ENCODE peak calls at places on chromosomes 13 and 19, in five cellular contexts. E is uterus, C is fibroblast of the aortic adventitia, Y is HFF-Myc, K is adrenal gland. O is an unnamed sample.

GRCh38 chr19:44548736-44549135 is 19.3 kb upstream of the CEACAM20 start:
- DNase-seq in E (no peak), C (peak), Y (no peak), K (no peak), O (peak)

GRCh38 chr19:33390120-33390907 is 16.8 kb downstream of the CEBPG start:
- DNase-seq in E (peak), C (peak), Y (no peak), K (peak), O (peak)

GRCh38 chr19:28488006-28488405 is 724.9 kb downstream of the UQCRFS1 start:
- DNase-seq in E (no peak), C (no peak), Y (no peak), K (no peak), O (no peak)

GRCh38 chr13:66660013-66660804 is 569.9 kb downstream of the PCDH9 start:
- DNase-seq in E (no peak), C (peak), Y (no peak), K (peak), O (peak)

GRCh38 chr19:2254052-2254872 is 2.0 kb downstream of the JSRP1 start:
- DNase-seq in E (no peak), C (no peak), Y (no peak), K (no peak), O (peak)

GRCh38 chr19:47417746-47418594 is 1.4 kb downstream of the MEIS3 start:
- DNase-seq in E (no peak), C (peak), Y (no peak), K (no peak), O (peak)

GRCh38 chr19:35909684-35910035 is 1.6 kb upstream of the TYROBP start:
- DNase-seq in E (no peak), C (no peak), Y (no peak), K (no peak), O (no peak)

GRCh38 chr13:60369242-60369641 is 27.8 kb upstream of the TDRD3 start:
- DNase-seq in E (no peak), C (peak), Y (no peak), K (no peak), O (peak)

GRCh38 chr13:32911506-32911905 is 104.7 kb upstream of the KL start:
- DNase-seq in E (no peak), C (peak), Y (no peak), K (peak), O (peak)

DNA sequence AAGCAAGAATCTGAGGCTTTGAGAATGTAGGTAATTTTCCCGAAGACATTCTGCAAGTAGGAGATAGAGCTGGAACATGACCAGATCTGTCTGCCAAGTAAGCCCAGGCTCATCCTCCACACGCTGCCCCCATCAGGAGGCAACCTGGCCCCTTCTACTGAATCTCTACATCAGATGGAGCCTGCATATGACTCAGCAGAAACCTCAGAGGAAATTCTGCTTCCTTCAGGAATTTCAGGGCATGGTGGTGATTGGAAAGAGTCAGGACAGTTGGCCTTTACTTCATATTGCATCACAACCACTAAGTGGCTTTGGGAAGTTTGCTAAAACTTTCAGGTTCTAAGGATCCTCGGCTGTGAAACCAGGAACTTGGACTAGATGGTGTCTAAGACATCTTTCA is 85.2 kb downstream of the LRRC63 start:
- DNase-seq in E (no peak), C (peak), Y (peak), K (no peak), O (peak)
- H3K4me3 ChIP-seq in E (no peak), C (no peak), Y (no peak), K (no peak), O (no peak)

DNA sequence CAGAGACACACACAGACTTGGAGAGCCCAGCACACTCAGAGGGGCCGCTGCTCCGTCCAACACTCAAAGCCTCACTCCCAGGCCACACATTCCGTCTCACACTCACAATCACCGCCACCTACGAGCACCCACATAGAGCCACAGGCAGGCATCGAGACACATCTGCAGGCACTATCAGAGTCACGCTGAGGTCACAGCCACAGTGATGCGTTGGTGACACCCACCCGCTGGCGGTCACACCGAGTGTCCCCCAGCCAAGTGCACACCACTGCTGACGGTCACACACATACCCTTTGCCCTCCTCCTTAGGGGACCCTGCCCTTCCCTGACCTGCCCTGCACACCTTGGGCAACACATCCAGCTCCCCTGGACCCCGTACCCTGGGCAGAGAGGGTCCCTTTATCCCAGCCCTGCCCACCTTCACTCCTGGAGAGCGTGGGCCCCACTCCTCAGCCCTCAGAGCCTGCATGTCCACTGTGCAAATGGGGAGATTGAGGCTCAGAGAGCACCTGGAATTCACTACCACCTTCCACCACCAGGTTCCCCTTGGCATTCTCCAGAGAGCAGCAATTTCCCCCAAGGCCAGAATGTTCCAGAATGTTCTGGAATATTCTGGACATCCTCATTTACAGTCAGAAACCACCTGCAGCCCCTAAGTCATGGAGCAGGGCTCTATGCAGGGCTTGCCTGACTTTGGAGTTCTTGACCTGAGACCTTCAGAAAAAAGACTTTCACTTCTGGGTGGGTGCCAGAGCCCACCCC is 5.4 kb downstream of the FUT5 start:
- DNase-seq in E (no peak), C (no peak), Y (no peak), K (no peak), O (no peak)
- TF ChIP-seq CTCF in E (peak), C (peak), Y (no peak), K (no peak), O (peak)

DNA sequence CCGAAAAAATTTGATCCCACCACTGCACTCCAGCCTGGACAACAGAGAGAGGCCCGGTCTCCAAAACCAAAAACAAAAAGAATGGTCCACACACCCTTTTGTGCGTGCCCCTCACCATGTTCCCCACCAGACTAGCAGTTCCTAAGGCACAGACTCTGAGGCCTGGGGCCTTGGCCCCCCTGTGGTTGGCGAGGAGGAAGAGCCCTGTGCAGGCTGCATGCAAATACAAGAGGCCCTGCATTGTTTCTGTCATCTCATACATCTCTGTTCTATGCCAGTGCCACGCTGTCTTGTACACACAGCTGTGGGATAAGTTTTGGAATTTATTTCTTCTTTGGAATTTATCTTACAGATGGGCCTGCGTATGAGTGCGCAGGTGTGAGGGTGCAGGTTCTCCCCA is 4.7 kb upstream of the YJEFN3 start:
- DNase-seq in E (no peak), C (no peak), Y (no peak), K (no peak), O (no peak)
- H3K4me3 ChIP-seq in E (no peak), C (no peak), Y (no peak), K (no peak), O (no peak)

GRCh38 chr19:8699908-8700307 is 1.3 kb upstream of the ACTL9 start:
- DNase-seq in E (no peak), C (no peak), Y (no peak), K (no peak), O (no peak)

GRCh38 chr19:8696993-8697392 is 1.6 kb downstream of the ACTL9 start:
- DNase-seq in E (no peak), C (no peak), Y (no peak), K (no peak), O (no peak)

GRCh38 chr19:8695911-8696310 is 2.7 kb downstream of the ACTL9 start:
- DNase-seq in E (no peak), C (no peak), Y (no peak), K (no peak), O (no peak)

GRCh38 chr19:8698433-8699063 is at the start of gene ACTL9:
- DNase-seq in E (no peak), C (no peak), Y (no peak), K (no peak), O (no peak)

DNA sequence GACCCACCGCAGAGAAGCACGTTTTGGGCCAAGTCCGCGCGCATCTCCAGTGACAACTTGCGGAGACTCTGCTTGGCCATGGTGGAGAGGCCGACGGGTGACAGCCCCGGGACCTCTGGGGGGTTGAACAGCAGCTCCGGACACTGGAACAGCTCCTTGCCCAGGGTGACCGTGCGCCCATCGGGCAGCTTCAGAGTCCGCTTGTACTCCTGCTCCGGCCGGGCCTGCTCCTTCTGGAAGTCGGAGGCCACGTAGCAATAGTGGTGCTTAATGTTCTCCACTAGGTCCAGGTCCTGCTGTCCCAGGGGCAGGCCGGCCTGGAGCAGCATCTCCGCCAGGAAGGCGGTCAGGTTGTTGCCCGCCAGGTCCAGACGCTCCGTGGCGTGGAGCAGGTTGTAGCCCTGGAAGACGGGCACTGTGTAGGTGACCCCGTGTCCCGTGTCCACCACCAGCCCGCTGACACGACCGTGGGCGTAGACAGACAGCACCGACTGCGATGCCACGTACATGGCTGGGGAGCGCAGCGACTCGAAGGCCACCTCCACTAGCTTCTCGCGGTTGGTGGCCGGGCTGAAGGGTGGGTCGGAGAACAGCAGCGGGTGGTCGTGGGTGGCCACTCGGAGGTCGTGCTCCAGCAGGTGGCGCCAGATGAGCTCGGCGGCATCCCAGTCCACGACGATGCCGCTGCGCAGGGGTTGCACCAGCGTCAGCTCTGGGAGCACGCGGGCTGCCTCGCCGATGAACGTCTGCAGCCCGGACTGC is 743 bp downstream of the ACTL9 start:
- DNase-seq in E (no peak), C (no peak), Y (no peak), K (no peak), O (no peak)
- TF ChIP-seq CTCF in E (no peak), C (no peak), Y (no peak), K (no peak), O (no peak)

DNA sequence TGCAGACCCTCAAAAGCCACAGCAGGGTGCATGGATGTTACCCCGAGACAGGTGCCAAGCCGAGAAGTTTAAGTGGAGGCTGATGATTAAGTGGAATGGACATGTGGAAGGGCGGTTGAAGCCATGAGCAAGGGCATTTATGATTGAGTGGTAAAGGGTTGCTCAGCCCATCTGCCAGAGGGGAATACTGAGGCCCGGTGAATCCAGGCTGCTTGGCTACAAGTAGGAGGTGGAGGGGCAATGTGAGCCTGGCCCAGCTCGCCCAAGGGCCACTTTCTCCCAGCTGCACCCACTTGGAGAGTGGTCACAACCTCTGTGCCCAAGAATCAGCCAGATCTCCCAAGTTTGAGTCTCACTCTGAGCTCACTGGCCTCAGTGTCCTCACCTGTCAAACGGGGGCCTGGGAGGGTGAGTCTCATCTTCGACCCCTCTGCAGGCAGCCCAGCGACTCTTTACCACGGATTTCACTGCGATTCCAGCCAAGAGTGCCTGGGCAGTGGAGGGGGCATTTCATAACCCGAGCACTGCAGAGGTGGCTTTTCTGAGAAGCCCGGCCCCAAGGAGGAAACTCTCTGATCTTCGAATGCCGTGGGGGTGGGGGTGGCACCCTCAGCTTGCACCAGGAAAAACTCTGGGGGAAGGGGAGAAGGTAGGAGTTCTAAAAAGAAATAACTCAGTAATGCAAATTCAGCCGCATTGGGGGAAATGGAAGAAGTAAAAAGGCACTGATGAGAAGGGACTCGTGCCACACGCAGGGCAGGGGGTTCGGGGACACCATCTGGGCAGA is 62.8 kb upstream of the KLF2 start:
- DNase-seq in E (no peak), C (no peak), Y (no peak), K (no peak), O (no peak)
- H3K4me3 ChIP-seq in E (no peak), C (no peak), Y (no peak), K (no peak), O (no peak)

GRCh38 chr13:25406377-25406776 is 34.6 kb downstream of the ATP8A2 start:
- DNase-seq in E (no peak), C (no peak), Y (no peak), K (no peak), O (no peak)
- TF ChIP-seq CTCF in E (no peak), C (no peak), Y (no peak), K (no peak), O (no peak)

GRCh38 chr19:39174142-39174541 is 22.6 kb upstream of the NCCRP1 start:
- DNase-seq in E (no peak), C (no peak), Y (no peak), K (no peak), O (no peak)
- H3K4me3 ChIP-seq in E (no peak), C (no peak), Y (no peak), K (no peak), O (no peak)

GRCh38 chr19:55063492-55063843 is 520 bp upstream of the RDH13 start:
- DNase-seq in E (no peak), C (no peak), Y (no peak), K (no peak), O (no peak)

GRCh38 chr19:55056827-55057226 is 6.1 kb downstream of the RDH13 start:
- DNase-seq in E (no peak), C (no peak), Y (no peak), K (no peak), O (no peak)

GRCh38 chr19:55053735-55054134 is 9.2 kb downstream of the RDH13 start:
- DNase-seq in E (no peak), C (no peak), Y (no peak), K (no peak), O (no peak)

GRCh38 chr19:55062735-55063491 is at the start of gene RDH13:
- DNase-seq in E (peak), C (peak), Y (peak), K (peak), O (peak)

DNA sequence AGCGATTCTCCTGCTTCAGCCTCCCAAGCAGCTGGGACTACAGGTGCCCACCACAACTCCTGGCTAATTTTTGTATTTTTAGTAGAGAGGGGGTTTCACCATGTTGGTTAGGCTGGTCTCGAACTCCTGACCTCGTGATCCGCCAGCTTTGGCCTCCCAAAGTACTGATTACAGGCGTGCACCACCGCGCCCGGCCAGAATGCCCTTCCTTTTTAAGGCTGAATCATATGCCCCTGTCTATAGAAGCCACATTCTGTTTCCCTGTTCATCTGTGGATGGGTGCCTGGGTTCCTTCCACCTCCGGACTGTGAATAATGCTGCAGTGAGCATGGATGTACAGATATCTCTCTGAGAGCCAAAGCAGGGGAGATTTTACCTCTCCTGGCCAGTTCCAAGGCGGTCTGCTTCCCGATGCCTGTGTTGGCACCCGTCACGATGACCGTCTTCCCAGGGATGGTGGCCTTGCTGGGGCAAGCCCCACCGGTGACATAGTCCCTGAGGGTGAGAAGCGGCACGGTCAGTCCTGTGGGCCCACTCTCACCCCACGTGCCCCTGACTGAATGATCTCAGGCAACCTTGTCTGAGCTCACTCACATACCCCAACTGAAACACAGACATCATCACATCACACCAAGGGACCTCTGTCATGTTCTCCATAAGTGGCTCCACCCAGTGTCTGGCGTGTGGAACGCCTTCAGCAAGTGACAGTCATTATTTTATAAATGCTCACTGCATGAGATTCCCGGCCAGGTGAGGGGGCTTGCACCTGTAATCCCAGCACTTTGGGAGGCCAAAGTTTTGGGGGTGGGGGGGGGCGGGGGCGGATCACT is 4.0 kb downstream of the RDH13 start:
- DNase-seq in E (no peak), C (no peak), Y (no peak), K (no peak), O (no peak)
- TF ChIP-seq CTCF in E (no peak), C (no peak), Y (no peak), K (no peak), O (no peak)

GRCh38 chr13:27619711-27620376 is 485 bp downstream of the LNX2 start:
- DNase-seq in E (no peak), C (peak), Y (no peak), K (peak), O (peak)

GRCh38 chr13:27621116-27621365 is 651 bp upstream of the POLR1D start:
- DNase-seq in E (no peak), C (peak), Y (no peak), K (no peak), O (no peak)

GRCh38 chr13:27619093-27619705 is 1.1 kb downstream of the LNX2 start:
- DNase-seq in E (no peak), C (peak), Y (no peak), K (no peak), O (peak)

GRCh38 chr13:27620377-27621115 is at the start of gene LNX2:
- DNase-seq in E (peak), C (peak), Y (peak), K (peak), O (peak)

DNA sequence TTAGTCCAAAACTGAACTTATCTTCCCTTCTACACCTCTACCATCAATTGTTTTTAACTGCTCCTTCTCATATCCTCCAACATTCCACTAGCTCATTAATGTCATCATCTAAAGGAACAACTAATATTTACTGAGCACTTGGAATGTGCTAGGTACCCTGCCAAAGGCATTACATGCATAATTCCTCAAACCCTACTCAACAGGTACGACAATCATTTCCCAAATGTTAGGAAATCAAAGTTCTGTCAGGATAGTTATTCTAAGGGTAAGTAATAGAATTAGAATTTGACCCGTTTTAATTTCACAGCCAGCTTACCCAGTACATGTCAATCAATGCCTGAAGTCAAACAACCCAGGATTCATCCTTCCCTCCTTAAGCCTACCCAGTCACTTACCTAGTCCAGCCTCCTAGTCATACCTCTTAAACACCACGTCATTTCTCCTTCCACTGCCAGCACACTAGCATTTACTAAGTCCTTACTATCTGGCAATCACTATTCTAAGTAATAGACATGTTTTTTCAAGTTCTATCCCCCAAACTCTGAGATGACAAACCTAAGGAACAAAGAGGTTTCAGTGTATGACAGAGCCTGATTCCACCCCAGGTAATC is 2.4 kb downstream of the LNX2 start:
- DNase-seq in E (no peak), C (no peak), Y (no peak), K (no peak), O (no peak)
- H3K4me3 ChIP-seq in E (no peak), C (no peak), Y (no peak), K (no peak), O (no peak)